ENCODE peak calls at places on chromosome 13, in four cellular contexts. W is effector CD8-positive, alpha-beta T cell; I is GM03348; P is activated T-cell treated with anti-CD3 and anti-CD28 coated beads, Interleukin-2, amount 50 U/mL, for 72 hours. F is an unnamed sample.
A peak's percentile ranks its signal among the peaks of the same experiment; 100 is the strongest.

GRCh38 chr13:97307882-97308624 is 85.9 kb downstream of the MBNL2 start:
- DNase-seq in W (no peak), I (peak; percentile 67), P (no peak), F (no peak)

GRCh38 chr13:34696296-34696695 is 245.8 kb upstream of the NBEA start:
- DNase-seq in W (no peak), I (no peak), P (no peak), F (no peak)

GRCh38 chr13:101649490-101650126 is 197.1 kb downstream of the ITGBL1 start:
- DNase-seq in W (no peak), I (peak; percentile 61), P (no peak), F (peak; percentile 58)

GRCh38 chr13:34179481-34179880 is 361.5 kb downstream of the RFC3 start:
- DNase-seq in W (no peak), I (peak; percentile 45), P (no peak), F (no peak)

GRCh38 chr13:101829484-101829883 is 377.0 kb downstream of the ITGBL1 start:
- DNase-seq in W (no peak), I (no peak), P (no peak), F (no peak)

GRCh38 chr13:84430441-84430840 is 548.2 kb upstream of the SLITRK1 start:
- DNase-seq in W (no peak), I (no peak), P (no peak), F (no peak)

GRCh38 chr13:30581582-30581981 is 36.1 kb upstream of the USPL1 start:
- DNase-seq in W (no peak), I (peak; percentile 16), P (no peak), F (peak; percentile 13)

GRCh38 chr13:28375250-28375930 is 119.5 kb downstream of the FLT1 start:
- DNase-seq in W (no peak), I (no peak), P (no peak), F (no peak)

GRCh38 chr13:113745059-113745458 is 14.0 kb upstream of the TMEM255B start:
- DNase-seq in W (no peak), I (no peak), P (no peak), F (no peak)

GRCh38 chr13:60182907-60183306 is 19.2 kb upstream of the DIAPH3 start:
- DNase-seq in W (no peak), I (no peak), P (no peak), F (no peak)

GRCh38 chr13:89066868-89067466 is 1395.8 kb downstream of the SLITRK5 start:
- DNase-seq in W (no peak), I (no peak), P (peak; percentile 13), F (peak; percentile 69)

GRCh38 chr13:60155978-60156377 is 7.8 kb downstream of the DIAPH3 start:
- DNase-seq in W (no peak), I (no peak), P (no peak), F (no peak)

GRCh38 chr13:71087432-71087831 is 779.6 kb downstream of the DACH1 start:
- DNase-seq in W (no peak), I (no peak), P (no peak), F (no peak)

GRCh38 chr13:62997696-62998095 is 1582.0 kb upstream of the PCDH20 start:
- DNase-seq in W (no peak), I (no peak), P (no peak), F (no peak)

GRCh38 chr13:112105244-112105681 is 38.3 kb downstream of the SOX1 start:
- DNase-seq in W (no peak), I (no peak), P (no peak), F (no peak)

GRCh38 chr13:78121459-78122348 is 203.1 kb upstream of the EDNRB start:
- DNase-seq in W (no peak), I (peak; percentile 58), P (peak; percentile 37), F (peak; percentile 66)

GRCh38 chr13:107373551-107373950 is 805.6 kb upstream of the ARGLU1 start:
- DNase-seq in W (no peak), I (no peak), P (no peak), F (no peak)

GRCh38 chr13:23986619-23987018 is 89.3 kb upstream of the C1QTNF9B start:
- DNase-seq in W (no peak), I (peak; percentile 61), P (no peak), F (no peak)

GRCh38 chr13:39656325-39656677 is 839 bp downstream of the COG6 start:
- DNase-seq in W (no peak), I (no peak), P (no peak), F (no peak)

GRCh38 chr13:44726214-44726613 is 150.1 kb upstream of the TSC22D1 start:
- DNase-seq in W (no peak), I (peak; percentile 89), P (no peak), F (peak; percentile 18)

GRCh38 chr13:112959206-112959605 is 9.8 kb upstream of the MCF2L start:
- DNase-seq in W (no peak), I (no peak), P (no peak), F (no peak)

GRCh38 chr13:111792956-111793355 is 274.0 kb upstream of the SOX1 start:
- DNase-seq in W (no peak), I (no peak), P (no peak), F (no peak)

GRCh38 chr13:75541287-75541686 is 3.6 kb upstream of the COMMD6 start:
- DNase-seq in W (no peak), I (no peak), P (no peak), F (peak; percentile 99)

GRCh38 chr13:94268661-94269060 is 210.8 kb downstream of the DCT start:
- DNase-seq in W (no peak), I (no peak), P (no peak), F (no peak)

GRCh38 chr13:25886438-25887214 is 165.2 kb downstream of the SHISA2 start:
- DNase-seq in W (no peak), I (no peak), P (peak; percentile 25), F (no peak)

GRCh38 chr13:76993021-76993420 is 1.1 kb downstream of the CLN5 start:
- DNase-seq in W (no peak), I (peak; percentile 28), P (no peak), F (no peak)

GRCh38 chr13:79442706-79443105 is 36.7 kb upstream of the RBM26 start:
- DNase-seq in W (no peak), I (no peak), P (no peak), F (no peak)

GRCh38 chr13:25932353-25932752 is 119.5 kb downstream of the SHISA2 start:
- DNase-seq in W (no peak), I (no peak), P (no peak), F (no peak)

GRCh38 chr13:24274452-24274971 is 34.9 kb upstream of the C1QTNF9 start:
- DNase-seq in W (peak; percentile 31), I (no peak), P (peak; percentile 64), F (peak; percentile 53)

GRCh38 chr13:50360637-50361036 is 345.4 kb downstream of the KCNRG start:
- DNase-seq in W (no peak), I (no peak), P (no peak), F (no peak)

GRCh38 chr13:53012707-53013106 is 15.9 kb upstream of the OLFM4 start:
- DNase-seq in W (no peak), I (no peak), P (no peak), F (peak; percentile 36)

GRCh38 chr13:36124236-36124822 is 6.9 kb downstream of the DCLK1 start:
- DNase-seq in W (no peak), I (peak; percentile 26), P (no peak), F (no peak)

GRCh38 chr13:59823495-59823894 is 340.2 kb downstream of the DIAPH3 start:
- DNase-seq in W (no peak), I (peak; percentile 42), P (no peak), F (no peak)

GRCh38 chr13:85230754-85231153 is 568.5 kb downstream of the SLITRK6 start:
- DNase-seq in W (no peak), I (no peak), P (no peak), F (no peak)

GRCh38 chr13:73754727-73755292 is 379.4 kb downstream of the KLF12 start:
- DNase-seq in W (no peak), I (peak; percentile 64), P (peak; percentile 16), F (peak; percentile 14)

GRCh38 chr13:67935655-67936054 is 705.5 kb upstream of the PCDH9 start:
- DNase-seq in W (no peak), I (no peak), P (no peak), F (no peak)

GRCh38 chr13:111005364-111005763 is 90.5 kb upstream of the ANKRD10 start:
- DNase-seq in W (no peak), I (peak; percentile 44), P (no peak), F (no peak)

GRCh38 chr13:79966502-79966901 is 374.4 kb downstream of the SPRY2 start:
- DNase-seq in W (no peak), I (no peak), P (no peak), F (no peak)